ENCODE peak calls at places on chromosomes 11 and 22, in nine cellular contexts. One of them, this sample, is unnamed.

GRCh38 chr22:29375436-29376076 is 12.8 kb downstream of the AP1B1 start:
- DNase-seq in AG04450: no peak
- DNase-seq in GM20000: no peak
- DNase-seq in cardiac muscle cell: no peak
- DNase-seq in MM.1S: no peak
- DNase-seq in A549: no peak
- DNase-seq in stomach: no peak
- DNase-seq in omental fat pad: no peak
- DNase-seq in GM10248: no peak
- DNase-seq in this sample: no peak

GRCh38 chr22:19892249-19892879 is 37.7 kb upstream of the GNB1L start:
- DNase-seq in MM.1S: no peak
- DNase-seq in A549: no peak
- DNase-seq in cardiac muscle cell: peak; percentile 63
- DNase-seq in GM10248: peak; percentile 71
- DNase-seq in stomach: no peak
- DNase-seq in AG04450: no peak
- DNase-seq in omental fat pad: no peak
- DNase-seq in GM20000: peak; percentile 77
- DNase-seq in this sample: no peak

GRCh38 chr11:66124564-66124963 is 54.5 kb downstream of the PACS1 start:
- DNase-seq in MM.1S: no peak
- DNase-seq in A549: peak; percentile 45
- DNase-seq in omental fat pad: no peak
- DNase-seq in GM20000: no peak
- DNase-seq in AG04450: no peak
- DNase-seq in stomach: no peak
- DNase-seq in cardiac muscle cell: peak; percentile 6
- DNase-seq in GM10248: no peak
- DNase-seq in this sample: no peak

GRCh38 chr22:33807465-33807864 is 112.8 kb downstream of the LARGE1 start:
- DNase-seq in A549: no peak
- DNase-seq in omental fat pad: no peak
- DNase-seq in MM.1S: no peak
- DNase-seq in cardiac muscle cell: peak; percentile 19
- DNase-seq in AG04450: no peak
- DNase-seq in GM10248: no peak
- DNase-seq in stomach: no peak
- DNase-seq in GM20000: no peak
- DNase-seq in this sample: no peak

GRCh38 chr11:2092956-2093412 is 46.2 kb downstream of the IGF2 start:
- DNase-seq in omental fat pad: no peak
- DNase-seq in A549: no peak
- DNase-seq in MM.1S: peak; percentile 45
- DNase-seq in GM20000: no peak
- DNase-seq in AG04450: no peak
- DNase-seq in cardiac muscle cell: peak; percentile 61
- DNase-seq in GM10248: no peak
- DNase-seq in stomach: peak; percentile 98
- DNase-seq in this sample: peak; percentile 99

GRCh38 chr11:118051611-118052461 is 25.0 kb upstream of the TMPRSS4 start:
- DNase-seq in stomach: peak; percentile 27
- DNase-seq in cardiac muscle cell: no peak
- DNase-seq in GM20000: no peak
- DNase-seq in AG04450: no peak
- DNase-seq in GM10248: no peak
- DNase-seq in A549: no peak
- DNase-seq in omental fat pad: no peak
- DNase-seq in MM.1S: peak; percentile 30
- DNase-seq in this sample: no peak

GRCh38 chr11:18715476-18715875 is 10.5 kb downstream of the IGSF22 start:
- DNase-seq in AG04450: no peak
- DNase-seq in stomach: no peak
- DNase-seq in omental fat pad: no peak
- DNase-seq in GM10248: no peak
- DNase-seq in cardiac muscle cell: no peak
- DNase-seq in MM.1S: no peak
- DNase-seq in A549: no peak
- DNase-seq in GM20000: no peak
- DNase-seq in this sample: no peak

GRCh38 chr11:102202972-102203371 is 92.7 kb downstream of the YAP1 start:
- DNase-seq in cardiac muscle cell: no peak
- DNase-seq in GM20000: no peak
- DNase-seq in A549: no peak
- DNase-seq in MM.1S: no peak
- DNase-seq in AG04450: no peak
- DNase-seq in GM10248: no peak
- DNase-seq in stomach: no peak
- DNase-seq in omental fat pad: no peak
- DNase-seq in this sample: no peak

GRCh38 chr22:35742342-35743100 is 24.8 kb downstream of the APOL5 start:
- DNase-seq in stomach: no peak
- DNase-seq in MM.1S: no peak
- DNase-seq in omental fat pad: no peak
- DNase-seq in A549: peak; percentile 7
- DNase-seq in AG04450: no peak
- DNase-seq in GM20000: no peak
- DNase-seq in GM10248: no peak
- DNase-seq in cardiac muscle cell: peak; percentile 70
- DNase-seq in this sample: no peak

GRCh38 chr11:83272627-83273026 is 13.5 kb downstream of the CCDC90B start:
- DNase-seq in MM.1S: no peak
- DNase-seq in stomach: no peak
- DNase-seq in GM10248: no peak
- DNase-seq in omental fat pad: no peak
- DNase-seq in cardiac muscle cell: peak; percentile 34
- DNase-seq in AG04450: no peak
- DNase-seq in GM20000: no peak
- DNase-seq in A549: no peak
- DNase-seq in this sample: no peak

GRCh38 chr11:100769165-100769564 is 82.1 kb downstream of the ARHGAP42 start:
- DNase-seq in A549: no peak
- DNase-seq in stomach: no peak
- DNase-seq in cardiac muscle cell: no peak
- DNase-seq in omental fat pad: no peak
- DNase-seq in GM20000: no peak
- DNase-seq in AG04450: no peak
- DNase-seq in MM.1S: no peak
- DNase-seq in GM10248: no peak
- DNase-seq in this sample: no peak

GRCh38 chr22:39325392-39325932 is 6.0 kb upstream of the RPL3 start:
- DNase-seq in MM.1S: no peak
- DNase-seq in A549: no peak
- DNase-seq in omental fat pad: no peak
- DNase-seq in GM10248: no peak
- DNase-seq in cardiac muscle cell: no peak
- DNase-seq in stomach: no peak
- DNase-seq in GM20000: no peak
- DNase-seq in AG04450: no peak
- DNase-seq in this sample: no peak

GRCh38 chr11:71265559-71266092 is 13.2 kb upstream of the SHANK2 start:
- DNase-seq in A549: no peak
- DNase-seq in GM10248: no peak
- DNase-seq in GM20000: no peak
- DNase-seq in MM.1S: no peak
- DNase-seq in omental fat pad: no peak
- DNase-seq in stomach: peak; percentile 21
- DNase-seq in cardiac muscle cell: no peak
- DNase-seq in AG04450: no peak
- DNase-seq in this sample: no peak

DNA sequence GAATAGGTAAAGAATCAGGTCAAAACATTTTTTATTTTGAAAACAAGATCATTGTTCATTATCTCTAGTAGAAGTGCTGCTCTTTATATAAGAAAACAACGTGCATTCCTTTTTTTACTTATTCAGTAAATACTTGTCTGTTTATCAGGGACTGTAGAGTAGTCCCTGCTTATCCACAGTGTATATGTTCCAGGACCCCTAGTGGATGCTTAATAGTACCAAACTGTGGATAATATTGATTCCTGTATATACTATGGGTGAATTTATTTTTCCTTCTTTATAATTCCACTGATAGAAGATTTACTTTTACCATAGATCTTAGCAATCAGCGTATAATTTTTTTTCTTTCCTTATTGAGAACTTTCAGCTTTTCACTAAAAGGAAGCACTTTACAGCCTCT is 32.6 kb downstream of the CEP295 start:
- DNase-seq in A549: peak; percentile 2
- DNase-seq in GM20000: no peak
- DNase-seq in cardiac muscle cell: peak; percentile 21
- DNase-seq in stomach: no peak
- DNase-seq in AG04450: no peak
- DNase-seq in GM10248: no peak
- DNase-seq in MM.1S: no peak
- DNase-seq in omental fat pad: no peak
- DNase-seq in this sample: no peak
- TF ChIP-seq CTCF in A549: peak; percentile 5
- TF ChIP-seq CTCF in GM20000: no peak
- TF ChIP-seq CTCF in cardiac muscle cell: no peak
- TF ChIP-seq CTCF in stomach: no peak
- TF ChIP-seq CTCF in AG04450: peak; percentile 30
- TF ChIP-seq CTCF in GM10248: no peak
- TF ChIP-seq CTCF in MM.1S: no peak
- TF ChIP-seq CTCF in omental fat pad: no peak
- TF ChIP-seq CTCF in this sample: no peak

DNA sequence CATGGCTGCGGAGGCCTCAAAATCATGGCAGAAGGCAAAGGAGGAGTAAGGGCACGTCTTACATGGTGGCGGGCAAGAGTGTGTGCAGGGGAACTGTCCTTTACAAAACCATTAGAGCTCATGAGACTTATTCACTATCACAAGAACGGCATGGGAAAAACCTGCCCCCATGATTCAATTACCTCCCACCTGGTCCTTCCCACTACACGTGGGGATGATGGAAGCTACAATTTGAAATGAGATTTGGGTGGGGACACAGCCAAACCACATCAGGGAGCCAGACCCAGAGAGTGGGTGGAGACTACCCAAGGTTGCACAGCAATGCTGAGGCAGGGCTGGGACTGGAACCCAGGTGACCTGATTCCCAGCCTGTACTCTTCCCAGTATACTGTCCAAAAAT is 8.6 kb upstream of the TMPRSS6 start:
- DNase-seq in GM10248: no peak
- DNase-seq in omental fat pad: no peak
- DNase-seq in cardiac muscle cell: no peak
- DNase-seq in MM.1S: no peak
- DNase-seq in GM20000: no peak
- DNase-seq in stomach: no peak
- DNase-seq in AG04450: no peak
- DNase-seq in A549: no peak
- DNase-seq in this sample: no peak
- TF ChIP-seq CTCF in GM10248: no peak
- TF ChIP-seq CTCF in omental fat pad: no peak
- TF ChIP-seq CTCF in cardiac muscle cell: no peak
- TF ChIP-seq CTCF in MM.1S: no peak
- TF ChIP-seq CTCF in GM20000: no peak
- TF ChIP-seq CTCF in stomach: no peak
- TF ChIP-seq CTCF in AG04450: no peak
- TF ChIP-seq CTCF in A549: no peak
- TF ChIP-seq CTCF in this sample: no peak

DNA sequence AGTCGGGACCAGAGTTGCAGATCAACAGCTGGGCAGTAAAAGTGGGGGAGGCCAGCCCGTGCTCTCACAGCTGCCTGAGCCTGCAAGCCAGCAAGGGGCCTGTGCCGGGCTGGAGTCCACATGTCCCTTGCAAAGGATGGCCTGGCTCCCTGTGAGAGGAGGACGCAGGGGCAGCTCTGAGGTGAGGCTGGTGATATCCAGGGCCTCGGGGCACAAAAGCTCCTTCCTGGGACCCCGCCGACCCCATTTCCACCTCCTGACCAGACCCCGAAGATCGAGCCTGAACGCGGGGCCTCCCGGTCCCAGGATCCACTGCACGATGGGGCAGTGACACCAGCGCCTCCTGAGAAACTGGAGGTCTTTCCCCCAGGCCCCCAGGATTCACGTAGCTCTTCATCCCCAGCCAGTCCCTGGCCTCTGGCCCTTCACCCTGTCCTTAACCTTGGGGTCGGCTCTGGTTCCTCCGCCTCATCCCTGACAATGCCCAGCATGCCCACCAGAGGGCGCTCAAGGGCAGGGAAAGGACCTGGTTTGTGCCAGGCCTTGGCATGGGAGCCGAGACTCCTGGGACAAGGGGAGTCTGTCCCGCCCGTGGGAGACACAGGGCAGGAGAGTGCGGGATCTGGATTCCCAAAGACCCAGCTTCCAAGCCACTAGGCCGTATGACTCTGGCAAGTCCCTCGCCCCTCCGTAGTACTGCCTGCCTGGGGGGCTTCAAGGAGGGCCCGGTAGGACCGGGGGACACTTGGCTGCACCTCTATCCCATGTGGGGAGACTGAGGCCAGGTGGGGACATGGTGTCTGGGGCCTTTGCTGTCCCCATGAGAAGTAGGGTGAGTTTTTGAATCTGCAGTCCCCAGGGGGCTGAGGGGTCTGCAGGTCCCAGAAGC is 17.8 kb upstream of the WNT7B start:
- DNase-seq in cardiac muscle cell: peak; percentile 74
- DNase-seq in GM20000: peak; percentile 79
- DNase-seq in GM10248: peak; percentile 83
- DNase-seq in stomach: peak; percentile 88
- DNase-seq in A549: peak; percentile 49
- DNase-seq in omental fat pad: peak; percentile 98
- DNase-seq in AG04450: no peak
- DNase-seq in MM.1S: peak; percentile 39
- DNase-seq in this sample: peak; percentile 67
- TF ChIP-seq CTCF in cardiac muscle cell: peak; percentile 93
- TF ChIP-seq CTCF in GM20000: peak; percentile 88
- TF ChIP-seq CTCF in GM10248: peak; percentile 96
- TF ChIP-seq CTCF in stomach: peak; percentile 95
- TF ChIP-seq CTCF in A549: peak; percentile 75
- TF ChIP-seq CTCF in omental fat pad: peak; percentile 95
- TF ChIP-seq CTCF in AG04450: peak; percentile 94
- TF ChIP-seq CTCF in MM.1S: peak; percentile 96
- TF ChIP-seq CTCF in this sample: peak; percentile 97

GRCh38 chr11:33976351-33977199 is 75.0 kb upstream of the CAPRIN1 start:
- DNase-seq in AG04450: no peak
- DNase-seq in GM20000: no peak
- DNase-seq in omental fat pad: no peak
- DNase-seq in A549: no peak
- DNase-seq in stomach: no peak
- DNase-seq in MM.1S: no peak
- DNase-seq in cardiac muscle cell: peak; percentile 88
- DNase-seq in GM10248: no peak
- DNase-seq in this sample: no peak
- TF ChIP-seq CTCF in AG04450: no peak
- TF ChIP-seq CTCF in GM20000: no peak
- TF ChIP-seq CTCF in omental fat pad: no peak
- TF ChIP-seq CTCF in A549: no peak
- TF ChIP-seq CTCF in stomach: no peak
- TF ChIP-seq CTCF in MM.1S: no peak
- TF ChIP-seq CTCF in cardiac muscle cell: no peak
- TF ChIP-seq CTCF in GM10248: no peak
- TF ChIP-seq CTCF in this sample: no peak

DNA sequence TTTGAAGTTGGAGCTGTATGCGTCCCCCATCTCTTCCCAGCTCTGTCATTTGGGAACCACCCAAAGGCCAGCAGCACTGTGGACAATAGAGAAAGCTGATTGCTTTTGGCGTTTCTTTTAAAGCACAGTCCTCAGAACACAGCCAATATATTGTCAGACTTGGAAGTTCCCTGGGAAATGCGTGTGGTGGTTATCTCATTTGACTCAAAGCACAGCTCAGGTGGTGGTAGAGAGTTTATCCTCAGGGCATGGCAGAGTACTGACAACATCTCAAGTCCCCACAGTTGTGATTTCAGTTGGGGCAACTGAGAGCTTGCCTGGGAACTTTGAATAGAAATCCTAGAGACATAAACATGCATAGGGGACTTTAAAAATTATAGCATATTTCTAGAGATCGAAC is 601.3 kb downstream of the ETS1 start:
- DNase-seq in stomach: no peak
- DNase-seq in A549: no peak
- DNase-seq in GM20000: no peak
- DNase-seq in GM10248: no peak
- DNase-seq in MM.1S: no peak
- DNase-seq in omental fat pad: no peak
- DNase-seq in AG04450: no peak
- DNase-seq in cardiac muscle cell: no peak
- DNase-seq in this sample: no peak
- TF ChIP-seq CTCF in stomach: no peak
- TF ChIP-seq CTCF in A549: no peak
- TF ChIP-seq CTCF in GM20000: no peak
- TF ChIP-seq CTCF in GM10248: no peak
- TF ChIP-seq CTCF in MM.1S: no peak
- TF ChIP-seq CTCF in omental fat pad: no peak
- TF ChIP-seq CTCF in AG04450: no peak
- TF ChIP-seq CTCF in cardiac muscle cell: no peak
- TF ChIP-seq CTCF in this sample: no peak